ENCODE peak calls at places on chromosomes 2 and 18, in four cellular contexts. P is H1, O is mesendoderm, Z is H9. C is an unnamed sample.

GRCh38 chr2:219023045-219023605 is 18.2 kb downstream of the CFAP65 start:
- DNase-seq in P (no peak), O (no peak), Z (no peak), C (no peak)

GRCh38 chr2:100259991-100260390 is 62.3 kb downstream of the LONRF2 start:
- DNase-seq in P (no peak), O (no peak), Z (no peak), C (no peak)

GRCh38 chr2:156986339-156986988 is 271.0 kb upstream of the GALNT5 start:
- DNase-seq in P (no peak), O (peak), Z (peak), C (no peak)

GRCh38 chr18:26460449-26461091 is 87.8 kb downstream of the KCTD1 start:
- DNase-seq in P (no peak), O (no peak), Z (no peak), C (peak)

GRCh38 chr2:239035361-239035814 is 187.5 kb downstream of the TWIST2 start:
- DNase-seq in P (peak), O (peak), Z (peak), C (no peak)

GRCh38 chr2:100852999-100853908 is 33.3 kb downstream of the NPAS2 start:
- DNase-seq in P (no peak), O (peak), Z (peak), C (peak)

GRCh38 chr18:55239764-55240163 is 280.5 kb upstream of the CCDC68 start:
- DNase-seq in P (no peak), O (no peak), Z (no peak), C (no peak)

GRCh38 chr2:179562330-179562885 is 297.8 kb upstream of the SESTD1 start:
- DNase-seq in P (no peak), O (no peak), Z (no peak), C (no peak)

GRCh38 chr18:49651033-49651432 is 89.2 kb downstream of the LIPG start:
- DNase-seq in P (no peak), O (no peak), Z (no peak), C (no peak)

GRCh38 chr2:26299488-26300092 is 46.4 kb upstream of the SELENOI start:
- DNase-seq in P (peak), O (peak), Z (no peak), C (peak)

GRCh38 chr2:25431604-25432003 is 89.9 kb upstream of the DNMT3A start:
- DNase-seq in P (no peak), O (no peak), Z (no peak), C (no peak)

GRCh38 chr2:113273031-113273551 is 5.6 kb downstream of the PAX8 start:
- DNase-seq in P (peak), O (peak), Z (peak), C (peak)

GRCh38 chr2:16633632-16634430 is 31.8 kb downstream of the CYRIA start:
- DNase-seq in P (no peak), O (no peak), Z (no peak), C (peak)

GRCh38 chr2:224469374-224469964 is 67.6 kb upstream of the FAM124B start:
- DNase-seq in P (no peak), O (peak), Z (no peak), C (no peak)

GRCh38 chr2:85942346-85942957 is 53.7 kb upstream of the ST3GAL5 start:
- DNase-seq in P (no peak), O (no peak), Z (no peak), C (no peak)
- H3K56ac ChIP-seq in P (no peak), O (no peak), Z (no peak), C (no peak)

GRCh38 chr2:174540893-174541292 is 54.1 kb upstream of the GPR155 start:
- DNase-seq in P (no peak), O (no peak), Z (no peak), C (no peak)
- H3K56ac ChIP-seq in P (no peak), O (no peak), Z (no peak), C (no peak)

DNA sequence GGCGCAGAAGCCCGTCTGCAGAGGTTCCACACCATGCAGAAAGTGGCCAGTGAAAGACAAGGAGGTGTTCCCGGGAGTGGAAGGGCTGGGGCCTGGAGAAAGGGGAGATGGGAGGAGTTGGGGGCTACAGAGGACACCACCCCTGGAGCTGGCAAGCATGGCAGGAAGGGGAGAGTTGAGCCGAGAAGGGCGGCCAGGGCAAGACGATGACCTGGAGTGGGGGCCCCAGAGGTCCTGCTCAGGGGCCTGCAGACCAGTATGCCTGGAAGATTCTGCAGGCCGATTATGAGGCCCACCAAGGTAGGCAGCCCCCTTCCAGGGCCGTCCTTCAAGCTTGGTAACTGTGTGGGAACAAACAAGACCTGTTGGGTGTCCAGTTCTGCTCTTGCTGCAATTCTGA is 33.1 kb downstream of the RBFA start:
- DNase-seq in P (peak), O (no peak), Z (no peak), C (no peak)
- H3K56ac ChIP-seq in P (no peak), O (no peak), Z (no peak), C (no peak)

GRCh38 chr2:46193356-46193755 is 103.9 kb upstream of the EPAS1 start:
- DNase-seq in P (no peak), O (no peak), Z (no peak), C (no peak)

GRCh38 chr2:46195819-46196218 is 101.4 kb upstream of the EPAS1 start:
- DNase-seq in P (no peak), O (no peak), Z (no peak), C (no peak)

GRCh38 chr2:46196871-46197462 is 100.2 kb upstream of the EPAS1 start:
- DNase-seq in P (no peak), O (no peak), Z (no peak), C (no peak)

GRCh38 chr2:46194856-46195255 is 102.4 kb upstream of the EPAS1 start:
- DNase-seq in P (no peak), O (no peak), Z (no peak), C (no peak)

DNA sequence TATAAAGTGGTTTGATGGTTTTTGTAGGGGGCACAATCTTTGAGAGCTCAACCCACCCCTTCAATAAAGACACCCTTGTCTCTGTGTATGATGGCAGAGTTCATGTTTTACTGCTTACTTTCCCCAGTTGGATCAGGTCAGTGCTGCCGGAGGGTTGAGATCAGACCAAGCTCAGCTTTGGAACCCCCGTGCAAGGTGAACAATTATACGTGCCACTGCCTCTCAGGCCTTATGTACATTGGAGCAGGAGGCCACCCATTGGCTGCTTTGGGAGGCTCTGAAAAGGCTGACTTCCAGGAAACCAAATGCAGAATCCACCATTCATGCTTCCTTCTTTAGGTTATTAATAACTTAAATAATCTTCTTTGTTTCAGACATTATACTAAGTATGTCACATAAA is 103.4 kb upstream of the EPAS1 start:
- DNase-seq in P (no peak), O (no peak), Z (no peak), C (no peak)
- H3K56ac ChIP-seq in P (no peak), O (no peak), Z (no peak), C (no peak)